ENCODE peak calls at places on chromosomes 16 and 17, in five cellular contexts. One of them, this sample, is unnamed.

GRCh38 chr16:10942352-10943297 is at the start of gene DEXI:
- DNase-seq in pons: peak
- DNase-seq in CD8-positive, alpha-beta memory T cell: peak
- DNase-seq in NCI-H510A: peak
- DNase-seq in foreskin keratinocyte: peak
- DNase-seq in this sample: peak

GRCh38 chr16:81465375-81465943 is 20.9 kb downstream of the CMIP start:
- DNase-seq in pons: no peak
- DNase-seq in CD8-positive, alpha-beta memory T cell: no peak
- DNase-seq in NCI-H510A: no peak
- DNase-seq in foreskin keratinocyte: no peak
- DNase-seq in this sample: peak

GRCh38 chr17:73638556-73638955 is 5.7 kb downstream of the SDK2 start:
- DNase-seq in pons: no peak
- DNase-seq in CD8-positive, alpha-beta memory T cell: no peak
- DNase-seq in NCI-H510A: no peak
- DNase-seq in foreskin keratinocyte: no peak
- DNase-seq in this sample: no peak

GRCh38 chr16:82229800-82230619 is 60.0 kb upstream of the MPHOSPH6 start:
- DNase-seq in pons: peak
- DNase-seq in CD8-positive, alpha-beta memory T cell: peak
- DNase-seq in NCI-H510A: peak
- DNase-seq in foreskin keratinocyte: no peak
- DNase-seq in this sample: peak

GRCh38 chr16:1377406-1378010 is 25.8 kb downstream of the GNPTG start:
- DNase-seq in pons: peak
- DNase-seq in CD8-positive, alpha-beta memory T cell: no peak
- DNase-seq in NCI-H510A: no peak
- DNase-seq in foreskin keratinocyte: no peak
- DNase-seq in this sample: no peak

GRCh38 chr16:88731699-88732098 is 25.4 kb downstream of the CTU2 start:
- DNase-seq in pons: no peak
- DNase-seq in CD8-positive, alpha-beta memory T cell: no peak
- DNase-seq in NCI-H510A: no peak
- DNase-seq in foreskin keratinocyte: no peak
- DNase-seq in this sample: no peak

GRCh38 chr16:66369055-66369592 is 2.6 kb downstream of the CDH5 start:
- DNase-seq in pons: peak
- DNase-seq in CD8-positive, alpha-beta memory T cell: no peak
- DNase-seq in NCI-H510A: no peak
- DNase-seq in foreskin keratinocyte: no peak
- DNase-seq in this sample: no peak

GRCh38 chr16:83355570-83356218 is 452.1 kb upstream of the HSBP1 start:
- DNase-seq in pons: no peak
- DNase-seq in CD8-positive, alpha-beta memory T cell: no peak
- DNase-seq in NCI-H510A: no peak
- DNase-seq in foreskin keratinocyte: no peak
- DNase-seq in this sample: no peak

GRCh38 chr16:10668322-10669045 is 26.2 kb downstream of the TEKT5 start:
- DNase-seq in pons: peak
- DNase-seq in CD8-positive, alpha-beta memory T cell: no peak
- DNase-seq in NCI-H510A: peak
- DNase-seq in foreskin keratinocyte: no peak
- DNase-seq in this sample: no peak